ENCODE peak calls at places on chromosomes 6 and 20, in seven cellular contexts. G is iPS DF 19.7, C is NCI-H1105, U is endothelial cell, J is SK-MEL-5, M is Right ventricle myocardium inferior, H is HAP-1. K is an unnamed sample.

GRCh38 chr6:83867527-83868161 is 8.2 kb downstream of the CYB5R4 start:
- DNase-seq in M (peak; percentile 81), J (peak; percentile 23), U (no peak), G (no peak), H (no peak), C (no peak), K (no peak)

GRCh38 chr20:52993091-52993490 is 20.9 kb downstream of the TSHZ2 start:
- DNase-seq in M (no peak), J (no peak), U (no peak), H (no peak), G (no peak), C (no peak), K (no peak)

GRCh38 chr20:14963262-14963663 is 625.9 kb upstream of the FLRT3 start:
- DNase-seq in U (no peak), G (peak; percentile 7), M (no peak), H (no peak), C (no peak), J (no peak), K (no peak)

GRCh38 chr6:4350571-4351505 is 215.5 kb upstream of the ECI2 start:
- DNase-seq in J (no peak), H (no peak), G (no peak), C (no peak), U (no peak), M (no peak), K (no peak)

GRCh38 chr6:64041373-64041772 is 405.8 kb downstream of the PHF3 start:
- DNase-seq in G (no peak), H (no peak), C (no peak), M (no peak), J (no peak), U (no peak), K (no peak)

GRCh38 chr20:43584448-43585138 is 6.1 kb upstream of the IFT52 start:
- DNase-seq in J (no peak), G (no peak), U (no peak), C (no peak), H (no peak), M (no peak), K (no peak)

GRCh38 chr6:2738373-2738979 is 12.2 kb downstream of the MYLK4 start:
- DNase-seq in G (no peak), J (peak; percentile 82), M (no peak), H (peak; percentile 79), U (peak; percentile 62), C (peak; percentile 38), K (peak; percentile 52)

GRCh38 chr20:402898-403581 is 5.1 kb upstream of the RBCK1 start:
- DNase-seq in J (no peak), H (no peak), C (no peak), G (no peak), M (no peak), U (no peak), K (no peak)

GRCh38 chr6:12170351-12171079 is 119.6 kb upstream of the EDN1 start:
- DNase-seq in H (no peak), C (no peak), G (no peak), J (no peak), U (no peak), M (no peak), K (no peak)

GRCh38 chr6:81734500-81735140 is 17.9 kb downstream of the TENT5A start:
- DNase-seq in G (no peak), H (no peak), C (no peak), M (no peak), U (no peak), J (no peak), K (no peak)

GRCh38 chr20:63457737-63458136 is 14.7 kb downstream of the KCNQ2 start:
- DNase-seq in U (no peak), G (no peak), M (no peak), J (peak; percentile 70), C (no peak), H (no peak), K (no peak)

GRCh38 chr6:162343902-162344226 is 383.7 kb downstream of the PRKN start:
- DNase-seq in M (no peak), U (no peak), H (no peak), C (no peak), J (no peak), G (no peak), K (no peak)

GRCh38 chr6:109296305-109296915 is 85.9 kb downstream of the CD164 start:
- DNase-seq in J (no peak), C (peak; percentile 5), U (no peak), H (no peak), M (no peak), G (no peak), K (no peak)

GRCh38 chr20:17490501-17490900 is 40.7 kb downstream of the BFSP1 start:
- DNase-seq in C (no peak), U (no peak), G (no peak), M (no peak), H (no peak), J (no peak), K (no peak)

GRCh38 chr6:112571886-112572285 is 224.8 kb downstream of the RFPL4B start:
- DNase-seq in C (no peak), H (no peak), J (no peak), U (no peak), G (no peak), M (no peak), K (no peak)

GRCh38 chr6:44788387-44788981 is 401.0 kb downstream of the CDC5L start:
- DNase-seq in M (no peak), C (no peak), J (no peak), G (no peak), H (no peak), U (no peak), K (no peak)

K was measured in SK-N-MC.